ENCODE peak calls at places on chromosomes 3 and 15, in six cellular contexts. One of them, this sample, is unnamed.

GRCh38 chr3:156615592-156616173 is 58.7 kb upstream of the TIPARP start:
- DNase-seq in IMR-90: peak
- DNase-seq in neuronal stem cell: no peak
- DNase-seq in mesenchymal stem cell: peak
- DNase-seq in H1: no peak
- DNase-seq in trophoblast cell: peak
- DNase-seq in this sample: no peak

GRCh38 chr3:8632402-8633237 is 12.0 kb downstream of the SSUH2 start:
- DNase-seq in IMR-90: no peak
- DNase-seq in neuronal stem cell: no peak
- DNase-seq in mesenchymal stem cell: no peak
- DNase-seq in H1: no peak
- DNase-seq in trophoblast cell: no peak
- DNase-seq in this sample: no peak

GRCh38 chr3:136750209-136750921 is 1.8 kb downstream of the STAG1 start:
- DNase-seq in IMR-90: no peak
- DNase-seq in neuronal stem cell: no peak
- DNase-seq in mesenchymal stem cell: peak
- DNase-seq in H1: peak
- DNase-seq in trophoblast cell: no peak
- DNase-seq in this sample: no peak

GRCh38 chr3:99854899-99855298 is 37.2 kb downstream of the CMSS1 start:
- DNase-seq in IMR-90: no peak
- DNase-seq in neuronal stem cell: no peak
- DNase-seq in mesenchymal stem cell: no peak
- DNase-seq in H1: no peak
- DNase-seq in trophoblast cell: no peak
- DNase-seq in this sample: no peak

GRCh38 chr3:14699643-14700042 is 24.7 kb downstream of the C3orf20 start:
- DNase-seq in IMR-90: no peak
- DNase-seq in neuronal stem cell: no peak
- DNase-seq in mesenchymal stem cell: no peak
- DNase-seq in H1: peak
- DNase-seq in trophoblast cell: no peak
- DNase-seq in this sample: no peak

GRCh38 chr3:125916376-125916978 is 52.5 kb upstream of the ROPN1B start:
- DNase-seq in IMR-90: peak
- DNase-seq in neuronal stem cell: peak
- DNase-seq in mesenchymal stem cell: peak
- DNase-seq in H1: peak
- DNase-seq in trophoblast cell: peak
- DNase-seq in this sample: peak

GRCh38 chr3:85007195-85008094 is 48.7 kb downstream of the CADM2 start:
- DNase-seq in IMR-90: no peak
- DNase-seq in neuronal stem cell: no peak
- DNase-seq in mesenchymal stem cell: no peak
- DNase-seq in H1: no peak
- DNase-seq in trophoblast cell: peak
- DNase-seq in this sample: no peak

GRCh38 chr15:100733786-100734185 is 131.4 kb downstream of the ASB7 start:
- DNase-seq in IMR-90: peak
- DNase-seq in neuronal stem cell: no peak
- DNase-seq in mesenchymal stem cell: peak
- DNase-seq in H1: no peak
- DNase-seq in trophoblast cell: peak
- DNase-seq in this sample: no peak

GRCh38 chr3:120753831-120754230 is 11.3 kb downstream of the GTF2E1 start:
- DNase-seq in IMR-90: peak
- DNase-seq in neuronal stem cell: no peak
- DNase-seq in mesenchymal stem cell: no peak
- DNase-seq in H1: no peak
- DNase-seq in trophoblast cell: peak
- DNase-seq in this sample: no peak

GRCh38 chr3:131238496-131238895 is 143.1 kb upstream of the NUDT16 start:
- DNase-seq in IMR-90: no peak
- DNase-seq in neuronal stem cell: no peak
- DNase-seq in mesenchymal stem cell: no peak
- DNase-seq in H1: no peak
- DNase-seq in trophoblast cell: no peak
- DNase-seq in this sample: no peak

GRCh38 chr15:47792231-47792630 is 74.9 kb downstream of the SEMA6D start:
- DNase-seq in IMR-90: no peak
- DNase-seq in neuronal stem cell: no peak
- DNase-seq in mesenchymal stem cell: no peak
- DNase-seq in H1: no peak
- DNase-seq in trophoblast cell: no peak
- DNase-seq in this sample: no peak

GRCh38 chr3:107328074-107328473 is 49.2 kb upstream of the CCDC54 start:
- DNase-seq in IMR-90: no peak
- DNase-seq in neuronal stem cell: no peak
- DNase-seq in mesenchymal stem cell: no peak
- DNase-seq in H1: no peak
- DNase-seq in trophoblast cell: no peak
- DNase-seq in this sample: no peak

GRCh38 chr3:123028233-123028828 is 768 bp upstream of the SEMA5B start:
- DNase-seq in IMR-90: peak
- DNase-seq in neuronal stem cell: peak
- DNase-seq in mesenchymal stem cell: peak
- DNase-seq in H1: no peak
- DNase-seq in trophoblast cell: peak
- DNase-seq in this sample: peak

GRCh38 chr15:80174017-80174746 is 21.4 kb downstream of the FAH start:
- DNase-seq in IMR-90: peak
- DNase-seq in neuronal stem cell: no peak
- DNase-seq in mesenchymal stem cell: peak
- DNase-seq in H1: no peak
- DNase-seq in trophoblast cell: peak
- DNase-seq in this sample: no peak

GRCh38 chr3:179181993-179182551 is 33.9 kb downstream of the PIK3CA start:
- DNase-seq in IMR-90: peak
- DNase-seq in neuronal stem cell: no peak
- DNase-seq in mesenchymal stem cell: peak
- DNase-seq in H1: no peak
- DNase-seq in trophoblast cell: no peak
- DNase-seq in this sample: no peak

GRCh38 chr3:126245811-126246727 is 65.7 kb upstream of the ALDH1L1 start:
- DNase-seq in IMR-90: peak
- DNase-seq in neuronal stem cell: no peak
- DNase-seq in mesenchymal stem cell: peak
- DNase-seq in H1: peak
- DNase-seq in trophoblast cell: peak
- DNase-seq in this sample: no peak

GRCh38 chr3:3110299-3110630 is at the start of gene IL5RA:
- DNase-seq in IMR-90: no peak
- DNase-seq in neuronal stem cell: no peak
- DNase-seq in mesenchymal stem cell: peak
- DNase-seq in H1: no peak
- DNase-seq in trophoblast cell: peak
- DNase-seq in this sample: peak

GRCh38 chr3:3110749-3111361 is 681 bp upstream of the IL5RA start:
- DNase-seq in IMR-90: no peak
- DNase-seq in neuronal stem cell: no peak
- DNase-seq in mesenchymal stem cell: peak
- DNase-seq in H1: no peak
- DNase-seq in trophoblast cell: peak
- DNase-seq in this sample: no peak

GRCh38 chr3:3109407-3110298 is 521 bp downstream of the IL5RA start:
- DNase-seq in IMR-90: no peak
- DNase-seq in neuronal stem cell: no peak
- DNase-seq in mesenchymal stem cell: peak
- DNase-seq in H1: no peak
- DNase-seq in trophoblast cell: no peak
- DNase-seq in this sample: no peak

GRCh38 chr3:3107858-3108257 is 2.3 kb downstream of the IL5RA start:
- DNase-seq in IMR-90: no peak
- DNase-seq in neuronal stem cell: no peak
- DNase-seq in mesenchymal stem cell: no peak
- DNase-seq in H1: no peak
- DNase-seq in trophoblast cell: no peak
- DNase-seq in this sample: no peak

GRCh38 chr3:3113042-3113709 is 3.0 kb upstream of the IL5RA start:
- DNase-seq in IMR-90: no peak
- DNase-seq in neuronal stem cell: no peak
- DNase-seq in mesenchymal stem cell: no peak
- DNase-seq in H1: no peak
- DNase-seq in trophoblast cell: peak
- DNase-seq in this sample: no peak
- H4K91ac ChIP-seq in IMR-90: no peak
- H4K91ac ChIP-seq in neuronal stem cell: no peak
- H4K91ac ChIP-seq in mesenchymal stem cell: no peak
- H4K91ac ChIP-seq in H1: no peak
- H4K91ac ChIP-seq in trophoblast cell: no peak
- H4K91ac ChIP-seq in this sample: no peak

GRCh38 chr15:50354838-50355611 is at the start of gene GABPB1:
- DNase-seq in IMR-90: peak
- DNase-seq in neuronal stem cell: peak
- DNase-seq in mesenchymal stem cell: peak
- DNase-seq in H1: peak
- DNase-seq in trophoblast cell: peak
- DNase-seq in this sample: peak
- H4K8ac ChIP-seq in IMR-90: peak
- H4K8ac ChIP-seq in neuronal stem cell: peak
- H4K8ac ChIP-seq in mesenchymal stem cell: peak
- H4K8ac ChIP-seq in H1: peak
- H4K8ac ChIP-seq in trophoblast cell: peak
- H4K8ac ChIP-seq in this sample: peak

GRCh38 chr15:77419050-77419835 is 661 bp downstream of the PEAK1 start:
- DNase-seq in IMR-90: peak
- DNase-seq in neuronal stem cell: peak
- DNase-seq in mesenchymal stem cell: peak
- DNase-seq in H1: peak
- DNase-seq in trophoblast cell: peak
- DNase-seq in this sample: peak
- H3K27ac ChIP-seq in IMR-90: peak
- H3K27ac ChIP-seq in neuronal stem cell: peak
- H3K27ac ChIP-seq in mesenchymal stem cell: peak
- H3K27ac ChIP-seq in H1: no peak
- H3K27ac ChIP-seq in trophoblast cell: peak
- H3K27ac ChIP-seq in this sample: no peak

GRCh38 chr3:111827871-111828270 is 31.2 kb upstream of the PHLDB2 start:
- DNase-seq in IMR-90: no peak
- DNase-seq in neuronal stem cell: no peak
- DNase-seq in mesenchymal stem cell: no peak
- DNase-seq in H1: no peak
- DNase-seq in trophoblast cell: peak
- DNase-seq in this sample: no peak
- H4K91ac ChIP-seq in IMR-90: no peak
- H4K91ac ChIP-seq in neuronal stem cell: no peak
- H4K91ac ChIP-seq in mesenchymal stem cell: no peak
- H4K91ac ChIP-seq in H1: no peak
- H4K91ac ChIP-seq in trophoblast cell: peak
- H4K91ac ChIP-seq in this sample: no peak

GRCh38 chr15:42490743-42491539 is at the start of gene ZNF106:
- DNase-seq in IMR-90: peak
- DNase-seq in neuronal stem cell: peak
- DNase-seq in mesenchymal stem cell: peak
- DNase-seq in H1: peak
- DNase-seq in trophoblast cell: peak
- DNase-seq in this sample: peak
- H4K8ac ChIP-seq in IMR-90: peak
- H4K8ac ChIP-seq in neuronal stem cell: no peak
- H4K8ac ChIP-seq in mesenchymal stem cell: peak
- H4K8ac ChIP-seq in H1: peak
- H4K8ac ChIP-seq in trophoblast cell: peak
- H4K8ac ChIP-seq in this sample: no peak